ENCODE peak calls at places on chromosomes 6 and 20, in seven cellular contexts. One of them, this sample, is unnamed.

GRCh38 chr6:100979269-100979668 is 98.1 kb upstream of the ASCC3 start:
- DNase-seq in MG63: no peak
- DNase-seq in occipital lobe: no peak
- DNase-seq in activated naive CD4-positive, alpha-beta T cell treated with anti-CD3 and anti-CD28 coated beads for 36 hours: no peak
- DNase-seq in HFFc6: no peak
- DNase-seq in adrenal gland: no peak
- DNase-seq in midbrain: no peak
- DNase-seq in this sample: no peak

GRCh38 chr6:2958802-2959201 is 12.6 kb downstream of the SERPINB6 start:
- DNase-seq in MG63: no peak
- DNase-seq in occipital lobe: no peak
- DNase-seq in activated naive CD4-positive, alpha-beta T cell treated with anti-CD3 and anti-CD28 coated beads for 36 hours: no peak
- DNase-seq in HFFc6: no peak
- DNase-seq in adrenal gland: no peak
- DNase-seq in midbrain: no peak
- DNase-seq in this sample: no peak

GRCh38 chr6:151269318-151269995 is 29.7 kb downstream of the AKAP12 start:
- DNase-seq in MG63: no peak
- DNase-seq in occipital lobe: no peak
- DNase-seq in activated naive CD4-positive, alpha-beta T cell treated with anti-CD3 and anti-CD28 coated beads for 36 hours: no peak
- DNase-seq in HFFc6: peak; percentile 18
- DNase-seq in adrenal gland: no peak
- DNase-seq in midbrain: no peak
- DNase-seq in this sample: no peak

GRCh38 chr6:27805347-27805746 is 106.8 kb downstream of the OR2B2 start:
- DNase-seq in MG63: no peak
- DNase-seq in occipital lobe: no peak
- DNase-seq in activated naive CD4-positive, alpha-beta T cell treated with anti-CD3 and anti-CD28 coated beads for 36 hours: no peak
- DNase-seq in HFFc6: no peak
- DNase-seq in adrenal gland: no peak
- DNase-seq in midbrain: no peak
- DNase-seq in this sample: no peak

GRCh38 chr6:2899596-2899995 is 3.5 kb downstream of the SERPINB9 start:
- DNase-seq in MG63: no peak
- DNase-seq in occipital lobe: no peak
- DNase-seq in activated naive CD4-positive, alpha-beta T cell treated with anti-CD3 and anti-CD28 coated beads for 36 hours: peak; percentile 80
- DNase-seq in HFFc6: no peak
- DNase-seq in adrenal gland: no peak
- DNase-seq in midbrain: no peak
- DNase-seq in this sample: no peak

GRCh38 chr6:168179133-168179532 is 100.1 kb upstream of the FRMD1 start:
- DNase-seq in MG63: no peak
- DNase-seq in occipital lobe: no peak
- DNase-seq in activated naive CD4-positive, alpha-beta T cell treated with anti-CD3 and anti-CD28 coated beads for 36 hours: no peak
- DNase-seq in HFFc6: no peak
- DNase-seq in adrenal gland: no peak
- DNase-seq in midbrain: no peak
- DNase-seq in this sample: no peak

GRCh38 chr6:41332842-41333736 is 2.3 kb upstream of the NCR2 start:
- DNase-seq in MG63: no peak
- DNase-seq in occipital lobe: no peak
- DNase-seq in activated naive CD4-positive, alpha-beta T cell treated with anti-CD3 and anti-CD28 coated beads for 36 hours: no peak
- DNase-seq in HFFc6: no peak
- DNase-seq in adrenal gland: no peak
- DNase-seq in midbrain: no peak
- DNase-seq in this sample: no peak

GRCh38 chr20:17786221-17786718 is 86.5 kb downstream of the BANF2 start:
- DNase-seq in MG63: no peak
- DNase-seq in occipital lobe: no peak
- DNase-seq in activated naive CD4-positive, alpha-beta T cell treated with anti-CD3 and anti-CD28 coated beads for 36 hours: no peak
- DNase-seq in HFFc6: peak; percentile 26
- DNase-seq in adrenal gland: peak; percentile 4
- DNase-seq in midbrain: no peak
- DNase-seq in this sample: no peak

GRCh38 chr6:137001287-137001976 is 43.3 kb downstream of the IL20RA start:
- DNase-seq in MG63: no peak
- DNase-seq in occipital lobe: no peak
- DNase-seq in activated naive CD4-positive, alpha-beta T cell treated with anti-CD3 and anti-CD28 coated beads for 36 hours: no peak
- DNase-seq in HFFc6: no peak
- DNase-seq in adrenal gland: no peak
- DNase-seq in midbrain: no peak
- DNase-seq in this sample: no peak

This sample was measured in cerebellum.